ENCODE peak calls at places on chromosomes 6 and 20, in seven cellular contexts. I is stomach, A is ovary, O is fibroblast of the aortic adventitia, D is cardiac fibroblast, L is heart right ventricle, Q is pancreas. H is an unnamed sample.
A peak's percentile ranks its signal among the peaks of the same experiment; 100 is the strongest.

GRCh38 chr6:15391500-15391899 is 145.6 kb downstream of the JARID2 start:
- DNase-seq in I (no peak), A (no peak), O (peak; percentile 31), D (peak; percentile 33), L (no peak), Q (no peak), H (no peak)

GRCh38 chr20:24684954-24685691 is 215.7 kb downstream of the SYNDIG1 start:
- DNase-seq in I (no peak), A (peak; percentile 20), O (no peak), D (no peak), L (no peak), Q (no peak), H (no peak)

GRCh38 chr6:11042750-11043551 is 1.2 kb downstream of the ELOVL2 start:
- DNase-seq in I (no peak), A (no peak), O (peak; percentile 7), D (peak; percentile 41), L (peak; percentile 23), Q (no peak), H (no peak)

GRCh38 chr6:160041608-160042007 is 72.7 kb downstream of the IGF2R start:
- DNase-seq in I (peak; percentile 83), A (peak; percentile 63), O (peak; percentile 94), D (peak; percentile 88), L (peak; percentile 63), Q (peak; percentile 68), H (peak; percentile 79)

GRCh38 chr20:45338121-45339030 is 9.8 kb downstream of the SDC4 start:
- DNase-seq in I (no peak), A (no peak), O (no peak), D (no peak), L (no peak), Q (no peak), H (no peak)

GRCh38 chr6:106448000-106448426 is 87.5 kb downstream of the CRYBG1 start:
- DNase-seq in I (no peak), A (no peak), O (no peak), D (no peak), L (peak; percentile 11), Q (peak; percentile 17), H (peak; percentile 31)

GRCh38 chr6:128487055-128487454 is 33.3 kb downstream of the PTPRK start:
- DNase-seq in I (no peak), A (no peak), O (no peak), D (no peak), L (no peak), Q (no peak), H (no peak)

GRCh38 chr6:107629545-107630147 is 139.7 kb downstream of the SOBP start:
- DNase-seq in I (no peak), A (no peak), O (no peak), D (no peak), L (no peak), Q (no peak), H (no peak)

GRCh38 chr6:111985202-111985731 is 68.6 kb upstream of the CCN6 start:
- DNase-seq in I (no peak), A (no peak), O (peak; percentile 85), D (peak; percentile 74), L (no peak), Q (peak; percentile 23), H (no peak)

GRCh38 chr20:40361916-40362315 is 327.1 kb downstream of the MAFB start:
- DNase-seq in I (no peak), A (no peak), O (no peak), D (no peak), L (no peak), Q (no peak), H (no peak)
- TF ChIP-seq CTCF in I (no peak), A (no peak), O (no peak), D (no peak), L (no peak), Q (no peak), H (no peak)

GRCh38 chr6:115843945-115844344 is 216.7 kb downstream of the FRK start:
- DNase-seq in I (no peak), A (no peak), O (no peak), D (no peak), L (no peak), Q (no peak), H (no peak)

GRCh38 chr6:115842338-115842737 is 218.4 kb downstream of the FRK start:
- DNase-seq in I (no peak), A (no peak), O (no peak), D (no peak), L (no peak), Q (no peak), H (no peak)

DNA sequence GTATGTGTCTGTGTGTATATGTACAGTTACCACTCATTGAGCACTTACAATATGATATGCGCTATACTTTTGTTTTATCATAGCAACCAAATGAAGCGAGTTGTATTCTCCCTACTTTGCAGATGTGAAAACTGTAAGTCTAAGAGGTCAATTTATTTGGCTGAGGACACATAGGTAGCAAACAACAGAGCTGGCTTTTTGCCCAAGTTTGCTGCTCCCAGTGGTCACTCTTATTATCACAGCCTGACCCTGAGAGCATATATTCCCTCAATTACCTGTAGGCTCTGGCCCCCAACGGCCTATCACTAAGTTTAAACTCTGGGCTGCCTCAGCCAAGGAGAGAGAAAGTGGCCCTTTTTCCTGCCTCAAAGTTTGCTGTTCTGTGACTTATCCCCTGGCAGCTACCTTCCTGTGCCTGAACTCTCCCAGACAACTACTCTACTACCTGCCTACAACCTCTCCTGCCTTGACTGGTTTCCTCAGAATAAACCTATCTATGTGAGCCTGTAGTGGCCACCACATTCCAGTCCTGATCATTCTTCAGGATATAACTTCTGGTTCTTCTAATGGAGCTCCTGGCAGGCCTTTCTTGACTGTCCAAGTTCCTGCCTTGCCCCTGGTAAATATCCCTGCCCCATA is 221.8 kb downstream of the FRK start:
- DNase-seq in I (peak; percentile 29), A (no peak), O (peak; percentile 23), D (peak; percentile 31), L (no peak), Q (no peak), H (no peak)
- TF ChIP-seq CTCF in I (peak; percentile 27), A (no peak), O (peak; percentile 45), D (peak; percentile 38), L (peak; percentile 21), Q (no peak), H (peak; percentile 51)

GRCh38 chr6:138004423-138005287 is 102.6 kb downstream of the PERP start:
- DNase-seq in I (no peak), A (no peak), O (peak; percentile 61), D (peak; percentile 49), L (peak; percentile 13), Q (no peak), H (no peak)

GRCh38 chr6:138008791-138009190 is 98.4 kb downstream of the PERP start:
- DNase-seq in I (no peak), A (no peak), O (no peak), D (no peak), L (no peak), Q (no peak), H (no peak)

GRCh38 chr6:138005846-138006245 is 101.4 kb downstream of the PERP start:
- DNase-seq in I (no peak), A (no peak), O (no peak), D (no peak), L (no peak), Q (no peak), H (no peak)

GRCh38 chr6:138011413-138011812 is 95.8 kb downstream of the PERP start:
- DNase-seq in I (no peak), A (no peak), O (no peak), D (no peak), L (no peak), Q (no peak), H (no peak)

GRCh38 chr6:138007014-138007472 is 100.2 kb downstream of the PERP start:
- DNase-seq in I (peak; percentile 40), A (no peak), O (peak; percentile 34), D (peak; percentile 16), L (no peak), Q (no peak), H (no peak)
- TF ChIP-seq CTCF in I (peak; percentile 46), A (no peak), O (peak; percentile 73), D (peak; percentile 78), L (peak; percentile 19), Q (no peak), H (peak; percentile 32)

GRCh38 chr6:5946701-5947100 is 60.0 kb downstream of the NRN1 start:
- DNase-seq in I (no peak), A (no peak), O (no peak), D (no peak), L (no peak), Q (no peak), H (no peak)

GRCh38 chr6:5946181-5946580 is 60.5 kb downstream of the NRN1 start:
- DNase-seq in I (no peak), A (no peak), O (no peak), D (no peak), L (no peak), Q (no peak), H (no peak)

DNA sequence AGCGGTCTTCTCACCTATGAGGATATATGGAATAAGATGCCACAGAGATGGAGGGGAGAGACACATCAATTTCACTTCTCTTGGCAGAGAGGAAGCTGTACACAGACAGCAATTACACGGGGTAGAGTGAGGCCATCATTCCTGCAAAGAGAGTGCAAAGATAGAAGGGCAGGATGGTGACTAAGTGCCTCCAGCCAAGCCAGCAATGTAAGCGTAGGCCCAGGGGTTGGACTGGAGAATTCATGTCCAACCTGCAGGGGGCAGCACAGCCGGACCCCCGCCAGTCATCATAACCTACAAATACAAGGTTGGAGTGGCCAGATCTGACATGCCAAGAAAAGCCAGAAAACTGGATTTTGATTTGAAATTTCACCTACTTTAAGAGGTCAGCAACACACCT is 56.3 kb downstream of the NRN1 start:
- DNase-seq in I (no peak), A (no peak), O (no peak), D (no peak), L (peak; percentile 19), Q (no peak), H (no peak)
- TF ChIP-seq CTCF in I (peak; percentile 27), A (no peak), O (peak; percentile 18), D (no peak), L (peak; percentile 33), Q (no peak), H (peak; percentile 56)

GRCh38 chr6:47335456-47335855 is 25.8 kb upstream of the TNFRSF21 start:
- DNase-seq in I (no peak), A (no peak), O (no peak), D (no peak), L (no peak), Q (no peak), H (no peak)

GRCh38 chr6:47342824-47343223 is 33.1 kb upstream of the TNFRSF21 start:
- DNase-seq in I (no peak), A (no peak), O (no peak), D (no peak), L (no peak), Q (no peak), H (no peak)

GRCh38 chr6:47334334-47334733 is 24.6 kb upstream of the TNFRSF21 start:
- DNase-seq in I (no peak), A (no peak), O (no peak), D (no peak), L (no peak), Q (no peak), H (no peak)

GRCh38 chr6:47336334-47336733 is 26.6 kb upstream of the TNFRSF21 start:
- DNase-seq in I (no peak), A (no peak), O (no peak), D (no peak), L (no peak), Q (no peak), H (no peak)

DNA sequence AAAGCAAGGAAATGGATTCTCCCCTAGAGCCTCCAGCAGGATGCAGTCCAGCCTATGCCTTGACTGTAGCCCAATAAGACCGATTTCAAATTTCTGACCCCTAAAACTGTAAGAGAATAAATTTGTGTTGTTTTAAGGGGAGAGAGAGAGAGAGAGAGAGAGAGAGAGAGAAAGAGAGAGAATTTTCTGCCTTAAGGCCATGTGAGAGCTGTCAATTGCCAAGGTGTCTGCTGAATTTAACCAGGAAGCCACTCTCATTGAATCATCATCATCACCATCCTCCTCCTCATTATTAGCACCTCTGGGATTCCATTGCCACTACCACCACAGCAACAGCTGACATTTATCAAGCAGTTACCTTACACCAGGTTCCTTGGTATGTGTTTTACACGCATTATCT is 27.8 kb upstream of the TNFRSF21 start:
- DNase-seq in I (no peak), A (no peak), O (no peak), D (no peak), L (no peak), Q (no peak), H (no peak)
- TF ChIP-seq CTCF in I (no peak), A (no peak), O (no peak), D (no peak), L (no peak), Q (no peak), H (no peak)